ENCODE peak calls at places on chromosomes 2 and 18, in ten cellular contexts. A is HEK293T; P is HFFc6; S is T1000; N is hepatocyte; K is brain pericyte; I is activated CD4-positive, alpha-beta T cell treated with anti-CD3 and anti-CD28 coated beads, Interleukin-2, amount 10 ng/mL, durations not matched to agents 7 days and 5 days; Z is NCI-H1092 treated with DMSO at 0.1 percent for 48 hours; E is amniotic stem cell; Y is EH. O is an unnamed sample.

GRCh38 chr2:95343429-95344207 is 46.5 kb downstream of the KCNIP3 start:
- DNase-seq in A (no peak), P (no peak), S (no peak), N (no peak), K (no peak), I (no peak), Z (no peak), E (no peak), Y (no peak), O (no peak)

GRCh38 chr2:102449370-102449974 is 23.6 kb upstream of the SLC9A4 start:
- DNase-seq in A (peak; percentile 26), P (peak; percentile 25), S (no peak), N (peak; percentile 62), K (no peak), I (peak; percentile 80), Z (no peak), E (peak; percentile 41), Y (peak; percentile 48), O (peak; percentile 47)

GRCh38 chr2:101517753-101518152 is 42.8 kb upstream of the RFX8 start:
- DNase-seq in A (no peak), P (peak; percentile 47), S (no peak), N (no peak), K (no peak), I (no peak), Z (no peak), E (no peak), Y (peak; percentile 65), O (peak; percentile 65)

GRCh38 chr2:98907966-98908905 is 27.8 kb downstream of the CRACDL start:
- DNase-seq in A (no peak), P (no peak), S (no peak), N (no peak), K (no peak), I (no peak), Z (no peak), E (no peak), Y (no peak), O (no peak)

GRCh38 chr2:26946841-26947784 is 23.3 kb upstream of the MAPRE3 start:
- DNase-seq in A (no peak), P (no peak), S (no peak), N (peak; percentile 22), K (no peak), I (no peak), Z (no peak), E (no peak), Y (peak; percentile 68), O (peak; percentile 39)

GRCh38 chr18:3283908-3284307 is 22.0 kb downstream of the MYL12B start:
- DNase-seq in A (no peak), P (no peak), S (no peak), N (no peak), K (no peak), I (no peak), Z (no peak), E (no peak), Y (no peak), O (no peak)

GRCh38 chr2:143123911-143124310 is 5.3 kb upstream of the ARHGAP15 start:
- DNase-seq in A (no peak), P (no peak), S (no peak), N (no peak), K (no peak), I (no peak), Z (no peak), E (no peak), Y (no peak), O (no peak)

GRCh38 chr2:229784791-229785190 is 70.4 kb upstream of the DNER start:
- DNase-seq in A (no peak), P (no peak), S (no peak), N (no peak), K (no peak), I (no peak), Z (no peak), E (no peak), Y (peak; percentile 25), O (peak; percentile 47)

GRCh38 chr18:37570336-37570930 is 4.8 kb upstream of the CELF4 start:
- DNase-seq in A (no peak), P (no peak), S (no peak), N (no peak), K (no peak), I (no peak), Z (no peak), E (no peak), Y (no peak), O (no peak)

GRCh38 chr2:1262609-1263008 is 150.7 kb upstream of the TPO start:
- DNase-seq in A (no peak), P (no peak), S (no peak), N (no peak), K (no peak), I (no peak), Z (no peak), E (no peak), Y (no peak), O (no peak)

GRCh38 chr2:148614332-148615049 is 30.1 kb upstream of the EPC2 start:
- DNase-seq in A (no peak), P (peak; percentile 65), S (peak; percentile 34), N (peak; percentile 65), K (no peak), I (no peak), Z (no peak), E (peak; percentile 6), Y (peak; percentile 84), O (peak; percentile 39)

O was measured in IMR-90.